ENCODE peak calls at places on chromosomes 12 and 14, in ten cellular contexts. E is suprapubic skin, H is mammary epithelial cell, Z is AG04450, G is right lobe of liver, D is stomach, C is body of pancreas, M is IMR-90, Y is left lung, R is gastrocnemius medialis. B is an unnamed sample.

GRCh38 chr12:52080403-52081201 is 1.1 kb downstream of the SMIM41 start:
- DNase-seq in E (no peak), H (no peak), Z (no peak), G (no peak), D (no peak), C (no peak), M (no peak), Y (no peak), R (no peak), B (no peak)

GRCh38 chr12:2451025-2451424 is 343.7 kb upstream of the FKBP4 start:
- DNase-seq in E (no peak), H (no peak), Z (peak; percentile 10), G (no peak), D (no peak), C (no peak), M (peak; percentile 60), Y (no peak), R (no peak), B (no peak)

GRCh38 chr12:29563636-29564035 is 66.2 kb upstream of the OVCH1 start:
- DNase-seq in E (no peak), H (no peak), Z (no peak), G (no peak), D (no peak), C (no peak), M (no peak), Y (no peak), R (no peak), B (no peak)

GRCh38 chr14:79585845-79586244 is 625.5 kb downstream of the DIO2 start:
- DNase-seq in E (no peak), H (no peak), Z (no peak), G (no peak), D (no peak), C (peak; percentile 10), M (peak; percentile 55), Y (no peak), R (no peak), B (no peak)

GRCh38 chr14:21106506-21107359 is 5.9 kb downstream of the TMEM253 start:
- DNase-seq in E (peak; percentile 88), H (peak; percentile 67), Z (no peak), G (peak; percentile 85), D (peak; percentile 87), C (peak; percentile 90), M (peak; percentile 68), Y (peak; percentile 87), R (peak; percentile 63), B (peak; percentile 88)

GRCh38 chr14:24431569-24432258 is 2.0 kb downstream of the KHNYN start:
- DNase-seq in E (peak; percentile 95), H (peak; percentile 84), Z (peak; percentile 85), G (peak; percentile 90), D (peak; percentile 93), C (peak; percentile 93), M (peak; percentile 91), Y (peak; percentile 94), R (peak; percentile 76), B (peak; percentile 94)

GRCh38 chr12:65039306-65039705 is 81.8 kb downstream of the WIF1 start:
- DNase-seq in E (no peak), H (no peak), Z (no peak), G (no peak), D (no peak), C (no peak), M (no peak), Y (peak; percentile 45), R (no peak), B (no peak)

GRCh38 chr12:132432721-132433577 is 57.0 kb upstream of the FBRSL1 start:
- DNase-seq in E (no peak), H (no peak), Z (no peak), G (no peak), D (no peak), C (no peak), M (peak; percentile 15), Y (peak; percentile 71), R (no peak), B (no peak)

GRCh38 chr14:92039073-92039719 is 663 bp downstream of the TRIP11 start:
- DNase-seq in E (no peak), H (peak; percentile 72), Z (peak; percentile 32), G (no peak), D (no peak), C (peak; percentile 68), M (peak; percentile 70), Y (peak; percentile 81), R (no peak), B (peak; percentile 26)

GRCh38 chr12:109461846-109462766 is 15.0 kb downstream of the KCTD10 start:
- DNase-seq in E (peak; percentile 96), H (peak; percentile 85), Z (peak; percentile 88), G (peak; percentile 48), D (peak; percentile 52), C (peak; percentile 71), M (peak; percentile 95), Y (peak; percentile 89), R (peak; percentile 52), B (peak; percentile 85)

GRCh38 chr14:24436355-24437019 is 6.1 kb downstream of the SDR39U1 start:
- DNase-seq in E (no peak), H (peak; percentile 56), Z (peak; percentile 49), G (no peak), D (no peak), C (peak; percentile 59), M (peak; percentile 85), Y (no peak), R (no peak), B (no peak)

GRCh38 chr14:85824526-85824925 is 294.6 kb downstream of the FLRT2 start:
- DNase-seq in E (no peak), H (no peak), Z (no peak), G (no peak), D (no peak), C (no peak), M (no peak), Y (no peak), R (no peak), B (no peak)

GRCh38 chr12:26406391-26406790 is 211.0 kb downstream of the SSPN start:
- DNase-seq in E (no peak), H (no peak), Z (no peak), G (no peak), D (no peak), C (no peak), M (no peak), Y (no peak), R (no peak), B (no peak)

GRCh38 chr14:59190372-59190771 is 1.9 kb downstream of the DAAM1 start:
- DNase-seq in E (no peak), H (no peak), Z (no peak), G (no peak), D (no peak), C (peak; percentile 29), M (no peak), Y (no peak), R (no peak), B (peak; percentile 11)

GRCh38 chr12:85363382-85364190 is 83.6 kb downstream of the ALX1 start:
- DNase-seq in E (no peak), H (no peak), Z (no peak), G (no peak), D (no peak), C (no peak), M (no peak), Y (no peak), R (no peak), B (no peak)

GRCh38 chr14:104331871-104332605 is 193.7 kb downstream of the KIF26A start:
- DNase-seq in E (no peak), H (no peak), Z (no peak), G (no peak), D (peak; percentile 16), C (no peak), M (no peak), Y (no peak), R (no peak), B (no peak)

GRCh38 chr14:99570542-99571302 is 33.3 kb downstream of the CCDC85C start:
- DNase-seq in E (no peak), H (no peak), Z (no peak), G (no peak), D (no peak), C (no peak), M (no peak), Y (no peak), R (no peak), B (no peak)

GRCh38 chr12:75474121-75474520 is 6.4 kb upstream of the GLIPR1 start:
- DNase-seq in E (no peak), H (peak; percentile 30), Z (no peak), G (no peak), D (no peak), C (no peak), M (no peak), Y (no peak), R (no peak), B (no peak)

GRCh38 chr14:90717916-90718315 is 98.3 kb downstream of the TTC7B start:
- DNase-seq in E (no peak), H (no peak), Z (no peak), G (no peak), D (no peak), C (no peak), M (peak; percentile 63), Y (no peak), R (no peak), B (no peak)

GRCh38 chr12:6355491-6356373 is 13.9 kb upstream of the TNFRSF1A start:
- DNase-seq in E (no peak), H (no peak), Z (no peak), G (no peak), D (no peak), C (no peak), M (no peak), Y (no peak), R (no peak), B (no peak)
- TF ChIP-seq CTCF in E (no peak), H (no peak), Z (no peak), G (no peak), D (no peak), C (no peak), M (no peak), Y (no peak), R (no peak), B (no peak)

GRCh38 chr12:79842630-79843029 is 92.3 kb downstream of the PPP1R12A start:
- DNase-seq in E (no peak), H (no peak), Z (no peak), G (no peak), D (no peak), C (no peak), M (no peak), Y (no peak), R (no peak), B (no peak)
- H3K27ac ChIP-seq in E (no peak overlapping the region), H (no peak overlapping the region), Z (no peak overlapping the region), G (no peak overlapping the region), D (no peak overlapping the region), C (no peak overlapping the region), M (no peak overlapping the region), Y (no peak overlapping the region), R (peak overlapping the region; percentile 53), B (no peak overlapping the region)

DNA sequence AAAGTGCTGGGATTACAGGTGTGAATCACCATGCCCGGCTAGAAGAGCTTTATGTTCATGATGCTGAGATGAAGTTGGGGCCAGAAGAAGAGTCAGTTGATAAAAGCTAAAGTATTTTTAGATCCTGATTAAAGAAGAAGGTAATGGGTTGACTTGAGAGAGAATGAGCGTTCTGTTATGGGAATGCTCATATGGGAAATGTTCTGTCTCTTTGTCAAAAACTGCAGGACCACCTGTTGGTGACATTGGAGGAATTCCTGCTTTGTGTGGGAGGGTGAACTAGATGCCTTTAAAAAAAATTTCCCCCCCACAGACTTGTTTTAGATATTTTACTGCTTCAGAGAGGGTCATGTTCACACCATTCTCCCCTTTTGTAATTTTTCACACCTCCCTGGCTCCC is 6.7 kb downstream of the WDR20 start:
- DNase-seq in E (no peak), H (no peak), Z (no peak), G (no peak), D (no peak), C (no peak), M (no peak), Y (no peak), R (no peak), B (no peak)
- H3K27me3 ChIP-seq in E (no peaks in the 10 kb centered on the region), H (no peaks in the 10 kb centered on the region), Z (no peaks in the 10 kb centered on the region), G (no peaks in the 10 kb centered on the region), D (no peaks in the 10 kb centered on the region), C (no peaks in the 10 kb centered on the region), M (no peaks in the 10 kb centered on the region), Y (no peaks in the 10 kb centered on the region), R (no peaks in the 10 kb centered on the region), B (no peaks in the 10 kb centered on the region)

GRCh38 chr14:67934087-67934486 is 114.5 kb downstream of the RAD51B start:
- DNase-seq in E (no peak), H (peak; percentile 68), Z (peak; percentile 55), G (no peak), D (no peak), C (peak; percentile 63), M (peak; percentile 85), Y (no peak), R (no peak), B (peak; percentile 18)
- TF ChIP-seq CTCF in E (peak; percentile 93), H (peak; percentile 61), Z (peak; percentile 75), G (peak; percentile 79), D (no peak), C (peak; percentile 91), M (peak; percentile 75), Y (peak; percentile 68), R (peak; percentile 69), B (peak; percentile 90)

B was measured in transverse colon.